ENCODE peak calls at places on chromosomes 2 and 18, in eight cellular contexts. J, P, S, A, W, I, L and R are unnamed samples.
A peak's percentile ranks its signal among the peaks of the same experiment; 100 is the strongest.

GRCh38 chr2:11998626-11999378 is 252.4 kb downstream of the LPIN1 start:
- DNase-seq in J (no peak), P (no peak), S (no peak), A (no peak), W (no peak), I (no peak), L (no peak), R (no peak)

GRCh38 chr2:46878240-46878877 is 37.2 kb downstream of the MCFD2 start:
- DNase-seq in J (no peak), P (no peak), S (no peak), A (no peak), W (no peak), I (no peak), L (no peak), R (no peak)

GRCh38 chr2:188984680-188985079 is 10.5 kb downstream of the COL3A1 start:
- DNase-seq in J (no peak), P (peak; percentile 85), S (peak; percentile 47), A (no peak), W (peak; percentile 90), I (no peak), L (no peak), R (no peak)

GRCh38 chr2:168037772-168038171 is 209.6 kb downstream of the STK39 start:
- DNase-seq in J (no peak), P (no peak), S (no peak), A (no peak), W (peak; percentile 33), I (no peak), L (no peak), R (no peak)

GRCh38 chr2:171404258-171404657 is 29.5 kb downstream of the METTL8 start:
- DNase-seq in J (no peak), P (peak; percentile 92), S (no peak), A (no peak), W (peak; percentile 42), I (no peak), L (no peak), R (no peak)

GRCh38 chr2:60319031-60319547 is 234.4 kb downstream of the BCL11A start:
- DNase-seq in J (no peak), P (no peak), S (no peak), A (no peak), W (no peak), I (no peak), L (no peak), R (no peak)

GRCh38 chr2:20156826-20157605 is 67.9 kb downstream of the SDC1 start:
- DNase-seq in J (peak; percentile 24), P (no peak), S (no peak), A (no peak), W (peak; percentile 20), I (no peak), L (no peak), R (no peak)

GRCh38 chr18:22260208-22260816 is 90.9 kb downstream of the GATA6 start:
- DNase-seq in J (no peak), P (no peak), S (no peak), A (no peak), W (no peak), I (no peak), L (no peak), R (no peak)

GRCh38 chr2:893311-893710 is 57.3 kb upstream of the SNTG2 start:
- DNase-seq in J (peak; percentile 71), P (peak; percentile 18), S (no peak), A (no peak), W (no peak), I (no peak), L (no peak), R (peak; percentile 42)

GRCh38 chr18:66873899-66874298 is 270.0 kb upstream of the CDH19 start:
- DNase-seq in J (no peak), P (no peak), S (no peak), A (no peak), W (no peak), I (no peak), L (no peak), R (no peak)

GRCh38 chr2:19947184-19947940 is 42.5 kb downstream of the WDR35 start:
- DNase-seq in J (no peak), P (no peak), S (no peak), A (no peak), W (no peak), I (no peak), L (no peak), R (no peak)

GRCh38 chr2:55138546-55139288 is 88.5 kb upstream of the RTN4 start:
- DNase-seq in J (no peak), P (no peak), S (no peak), A (no peak), W (no peak), I (peak; percentile 73), L (no peak), R (no peak)

GRCh38 chr2:152466925-152467676 is 132.1 kb downstream of the FMNL2 start:
- DNase-seq in J (no peak), P (no peak), S (no peak), A (no peak), W (no peak), I (peak; percentile 25), L (no peak), R (no peak)

GRCh38 chr2:86790828-86791561 is at the start of gene CD8A:
- DNase-seq in J (no peak), P (no peak), S (no peak), A (no peak), W (no peak), I (no peak), L (no peak), R (no peak)